ENCODE peak calls at places on chromosomes 6 and 20, in four cellular contexts. H is progenitor cell of endocrine pancreas, N is lower lobe of right lung, W is occipital lobe. R is an unnamed sample.

GRCh38 chr20:8837396-8837795 is 231.5 kb upstream of the PLCB4 start:
- DNase-seq in H (no peak), N (no peak), W (no peak), R (no peak)

GRCh38 chr6:37784585-37784967 is 35.0 kb upstream of the ZFAND3 start:
- DNase-seq in N (no peak), W (peak; percentile 31), H (no peak), R (no peak)

GRCh38 chr6:73264446-73264845 is 1.4 kb upstream of the KHDC1 start:
- DNase-seq in W (no peak), N (no peak), H (no peak), R (no peak)

GRCh38 chr20:610130-611046 is at the start of gene TCF15:
- DNase-seq in N (peak; percentile 30), H (no peak), W (no peak), R (no peak)

GRCh38 chr20:41170386-41171105 is 33.2 kb downstream of the PLCG1 start:
- DNase-seq in N (no peak), W (no peak), H (no peak), R (no peak)

GRCh38 chr20:18324596-18325089 is 36.3 kb downstream of the ZNF133 start:
- DNase-seq in N (no peak), H (no peak), W (no peak), R (no peak)

GRCh38 chr20:35369804-35370203 is 42.0 kb downstream of the UQCC1 start:
- DNase-seq in H (no peak), N (no peak), W (no peak), R (no peak)

GRCh38 chr6:90241229-90241873 is 55.3 kb downstream of the BACH2 start:
- DNase-seq in W (no peak), N (no peak), H (no peak), R (no peak)

GRCh38 chr20:58504566-58504965 is 10.6 kb downstream of the APCDD1L start:
- DNase-seq in N (no peak), H (no peak), W (no peak), R (no peak)

GRCh38 chr6:83216806-83217205 is 23.6 kb downstream of the RWDD2A start:
- DNase-seq in H (no peak), W (no peak), N (no peak), R (no peak)

GRCh38 chr6:30154709-30155521 is 6.1 kb downstream of the TRIM10 start:
- DNase-seq in H (no peak), W (no peak), N (no peak), R (no peak)

GRCh38 chr6:1080453-1081328 is 231.2 kb upstream of the FOXQ1 start:
- DNase-seq in N (no peak), W (no peak), H (no peak), R (no peak)

GRCh38 chr6:16839780-16840179 is 78.5 kb upstream of the ATXN1 start:
- DNase-seq in W (no peak), H (no peak), N (no peak), R (no peak)

GRCh38 chr6:32332433-32332832 is 39.3 kb downstream of the TSBP1 start:
- DNase-seq in N (no peak), H (no peak), W (no peak), R (no peak)

GRCh38 chr20:24096256-24096655 is 107.7 kb upstream of the GGTLC1 start:
- DNase-seq in N (no peak), W (no peak), H (no peak), R (no peak)

GRCh38 chr6:85576479-85576878 is 17.2 kb downstream of the SNX14 start:
- DNase-seq in N (no peak), H (no peak), W (no peak), R (no peak)

GRCh38 chr6:117483004-117483644 is 650 bp downstream of the DCBLD1 start:
- DNase-seq in N (peak; percentile 80), H (peak; percentile 63), W (peak; percentile 4), R (peak; percentile 24)

GRCh38 chr20:38892091-38892981 is 33.9 kb upstream of the FAM83D start:
- DNase-seq in N (no peak), W (no peak), H (no peak), R (no peak)

GRCh38 chr20:35307666-35308653 is 15.7 kb upstream of the FAM83C start:
- DNase-seq in W (peak; percentile 50), H (no peak), N (no peak), R (peak; percentile 88)

GRCh38 chr6:37987008-37987407 is 167.5 kb downstream of the ZFAND3 start:
- DNase-seq in W (no peak), N (no peak), H (no peak), R (no peak)

GRCh38 chr6:130434174-130434873 is 68.5 kb downstream of the TMEM200A start:
- DNase-seq in N (no peak), H (no peak), W (no peak), R (no peak)

GRCh38 chr6:35213824-35214756 is at the start of gene SCUBE3:
- DNase-seq in H (peak; percentile 55), W (no peak), N (no peak), R (peak; percentile 17)

GRCh38 chr6:164398647-164399046 is 910.8 kb downstream of the C6orf118 start:
- DNase-seq in W (no peak), N (no peak), H (no peak), R (no peak)

GRCh38 chr6:3296537-3297453 is 38.0 kb downstream of the PSMG4 start:
- DNase-seq in H (no peak), N (no peak), W (no peak), R (no peak)

GRCh38 chr6:162785632-162786242 is 58.0 kb downstream of the PACRG start:
- DNase-seq in W (no peak), N (no peak), H (no peak), R (no peak)

GRCh38 chr20:58555078-58555765 is 40.0 kb upstream of the APCDD1L start:
- DNase-seq in W (no peak), H (no peak), N (no peak), R (no peak)

GRCh38 chr6:91926827-91927226 is 1340.0 kb upstream of the MAP3K7 start:
- DNase-seq in N (no peak), W (no peak), H (no peak), R (no peak)

GRCh38 chr6:44671333-44671732 is 283.8 kb downstream of the CDC5L start:
- DNase-seq in H (no peak), N (no peak), W (no peak), R (no peak)

GRCh38 chr20:33731693-33732165 is at the start of gene ZNF341:
- DNase-seq in W (peak; percentile 90), H (peak; percentile 96), N (peak; percentile 95), R (peak; percentile 88)

GRCh38 chr6:3381233-3382065 is 75.4 kb downstream of the SLC22A23 start:
- DNase-seq in N (no peak), H (no peak), W (peak; percentile 59), R (peak; percentile 93)

GRCh38 chr20:23143098-23143497 is 57.0 kb upstream of the CD93 start:
- DNase-seq in W (no peak), N (peak; percentile 65), H (no peak), R (no peak)

R was measured in Ammon's horn.